ENCODE peak calls at places on chromosomes 2 and 18, in nine cellular contexts. C is germinal center; S is T-cell; K is HT1080; J is GM23248; G is activated naive CD8-positive, alpha-beta T cell treated with anti-CD3 and anti-CD28 coated beads, Interleukin-2, amount 50 U/mL, for 24 hours; D is NCI-H1092 treated with DMSO at 0.1 percent for 48 hours; T is activated CD4-positive, CD25-positive, alpha-beta regulatory T cell treated with anti-CD3 and anti-CD28 coated beads, Interleukin-2, amount 50 U/mL, for 16 hours; V is RWPE1. R is an unnamed sample.

GRCh38 chr2:46779447-46779941 is 136.1 kb downstream of the MCFD2 start:
- DNase-seq in C (no peak), S (no peak), K (peak), J (peak), G (no peak), D (no peak), T (no peak), V (peak), R (no peak)

GRCh38 chr2:48233005-48233404 is 296.9 kb upstream of the STON1 start:
- DNase-seq in C (no peak), S (no peak), K (no peak), J (no peak), G (no peak), D (no peak), T (no peak), V (no peak), R (no peak)

GRCh38 chr2:36663851-36664715 is 32.4 kb upstream of the VIT start:
- DNase-seq in C (peak), S (no peak), K (peak), J (peak), G (no peak), D (peak), T (no peak), V (peak), R (peak)

GRCh38 chr18:9825571-9826073 is 60.2 kb upstream of the TXNDC2 start:
- DNase-seq in C (no peak), S (no peak), K (peak), J (peak), G (no peak), D (no peak), T (no peak), V (peak), R (peak)

GRCh38 chr2:66699481-66700180 is 264.7 kb downstream of the MEIS1 start:
- DNase-seq in C (no peak), S (no peak), K (no peak), J (no peak), G (no peak), D (no peak), T (no peak), V (no peak), R (no peak)

GRCh38 chr2:54620948-54621347 is 102.5 kb upstream of the EML6 start:
- DNase-seq in C (no peak), S (no peak), K (no peak), J (no peak), G (no peak), D (no peak), T (no peak), V (no peak), R (no peak)

GRCh38 chr2:224650815-224651439 is 65.2 kb downstream of the CCDC195 start:
- DNase-seq in C (peak), S (no peak), K (peak), J (peak), G (no peak), D (peak), T (no peak), V (peak), R (peak)

GRCh38 chr2:180618570-180618969 is 361.8 kb upstream of the UBE2E3 start:
- DNase-seq in C (no peak), S (no peak), K (peak), J (no peak), G (no peak), D (no peak), T (no peak), V (no peak), R (no peak)

GRCh38 chr2:190574169-190574568 is 39.6 kb upstream of the NEMP2 start:
- DNase-seq in C (no peak), S (no peak), K (no peak), J (peak), G (no peak), D (no peak), T (no peak), V (peak), R (no peak)